ENCODE peak calls at places on chromosome 2, in five cellular contexts. One of them, this sample, is unnamed. For H3K27me3 and H3K36me3, the result is how much of the 10 kb centered on the place peaks cover.

GRCh38 chr2:121387591-121388325 is 102.8 kb upstream of the TFCP2L1 start:
- DNase-seq in neural progenitor cell: no peak
- DNase-seq in Panc1: no peak
- DNase-seq in CD4-positive, alpha-beta memory T cell: no peak
- DNase-seq in PC-3: no peak
- DNase-seq in this sample: no peak

GRCh38 chr2:197498937-197499593 is 575 bp downstream of the HSPD1 start:
- DNase-seq in neural progenitor cell: peak
- DNase-seq in Panc1: no peak
- DNase-seq in CD4-positive, alpha-beta memory T cell: peak
- DNase-seq in PC-3: peak
- DNase-seq in this sample: peak

GRCh38 chr2:102698369-102699111 is 63.3 kb upstream of the TMEM182 start:
- DNase-seq in neural progenitor cell: no peak
- DNase-seq in Panc1: no peak
- DNase-seq in CD4-positive, alpha-beta memory T cell: no peak
- DNase-seq in PC-3: peak
- DNase-seq in this sample: no peak

GRCh38 chr2:9168851-9169250 is 37.8 kb upstream of the ASAP2 start:
- DNase-seq in neural progenitor cell: no peak
- DNase-seq in Panc1: no peak
- DNase-seq in CD4-positive, alpha-beta memory T cell: no peak
- DNase-seq in PC-3: no peak
- DNase-seq in this sample: no peak

GRCh38 chr2:205903549-205904129 is 182.3 kb downstream of the INO80D start:
- DNase-seq in neural progenitor cell: peak
- DNase-seq in Panc1: no peak
- DNase-seq in CD4-positive, alpha-beta memory T cell: no peak
- DNase-seq in PC-3: peak
- DNase-seq in this sample: peak

GRCh38 chr2:4882421-4882820 is 809.8 kb upstream of the SOX11 start:
- DNase-seq in neural progenitor cell: no peak
- DNase-seq in Panc1: no peak
- DNase-seq in CD4-positive, alpha-beta memory T cell: no peak
- DNase-seq in PC-3: peak
- DNase-seq in this sample: no peak

GRCh38 chr2:28589746-28590463 is 94.0 kb downstream of the PLB1 start:
- DNase-seq in neural progenitor cell: no peak
- DNase-seq in Panc1: no peak
- DNase-seq in CD4-positive, alpha-beta memory T cell: no peak
- DNase-seq in PC-3: no peak
- DNase-seq in this sample: no peak

GRCh38 chr2:68318686-68319396 is 908 bp downstream of the CNRIP1 start:
- DNase-seq in neural progenitor cell: peak
- DNase-seq in Panc1: no peak
- DNase-seq in CD4-positive, alpha-beta memory T cell: no peak
- DNase-seq in PC-3: no peak
- DNase-seq in this sample: no peak

GRCh38 chr2:138029238-138029637 is 65.0 kb downstream of the HNMT start:
- DNase-seq in neural progenitor cell: no peak
- DNase-seq in Panc1: no peak
- DNase-seq in CD4-positive, alpha-beta memory T cell: no peak
- DNase-seq in PC-3: no peak
- DNase-seq in this sample: no peak

GRCh38 chr2:80947601-80948130 is 643.1 kb upstream of the LRRTM1 start:
- DNase-seq in neural progenitor cell: no peak
- DNase-seq in Panc1: no peak
- DNase-seq in CD4-positive, alpha-beta memory T cell: no peak
- DNase-seq in PC-3: peak
- DNase-seq in this sample: no peak

GRCh38 chr2:66443977-66444855 is 9.3 kb downstream of the MEIS1 start:
- DNase-seq in neural progenitor cell: peak
- DNase-seq in Panc1: no peak
- DNase-seq in CD4-positive, alpha-beta memory T cell: no peak
- DNase-seq in PC-3: no peak
- DNase-seq in this sample: no peak

GRCh38 chr2:66446924-66447323 is 12.0 kb downstream of the MEIS1 start:
- DNase-seq in neural progenitor cell: no peak
- DNase-seq in Panc1: no peak
- DNase-seq in CD4-positive, alpha-beta memory T cell: no peak
- DNase-seq in PC-3: no peak
- DNase-seq in this sample: no peak

GRCh38 chr2:66445076-66445724 is 10.3 kb downstream of the MEIS1 start:
- DNase-seq in neural progenitor cell: peak
- DNase-seq in Panc1: no peak
- DNase-seq in CD4-positive, alpha-beta memory T cell: no peak
- DNase-seq in PC-3: no peak
- DNase-seq in this sample: no peak

GRCh38 chr2:66446178-66446860 is 11.4 kb downstream of the MEIS1 start:
- DNase-seq in neural progenitor cell: peak
- DNase-seq in Panc1: no peak
- DNase-seq in CD4-positive, alpha-beta memory T cell: no peak
- DNase-seq in PC-3: no peak
- DNase-seq in this sample: no peak

GRCh38 chr2:66445781-66446177 is 10.9 kb downstream of the MEIS1 start:
- DNase-seq in neural progenitor cell: peak
- DNase-seq in Panc1: no peak
- DNase-seq in CD4-positive, alpha-beta memory T cell: no peak
- DNase-seq in PC-3: no peak
- DNase-seq in this sample: no peak
- H3K27me3 ChIP-seq in neural progenitor cell: half or more
- H3K27me3 ChIP-seq in Panc1: under half
- H3K27me3 ChIP-seq in CD4-positive, alpha-beta memory T cell: under half
- H3K27me3 ChIP-seq in PC-3: under half
- H3K27me3 ChIP-seq in this sample: under half

DNA sequence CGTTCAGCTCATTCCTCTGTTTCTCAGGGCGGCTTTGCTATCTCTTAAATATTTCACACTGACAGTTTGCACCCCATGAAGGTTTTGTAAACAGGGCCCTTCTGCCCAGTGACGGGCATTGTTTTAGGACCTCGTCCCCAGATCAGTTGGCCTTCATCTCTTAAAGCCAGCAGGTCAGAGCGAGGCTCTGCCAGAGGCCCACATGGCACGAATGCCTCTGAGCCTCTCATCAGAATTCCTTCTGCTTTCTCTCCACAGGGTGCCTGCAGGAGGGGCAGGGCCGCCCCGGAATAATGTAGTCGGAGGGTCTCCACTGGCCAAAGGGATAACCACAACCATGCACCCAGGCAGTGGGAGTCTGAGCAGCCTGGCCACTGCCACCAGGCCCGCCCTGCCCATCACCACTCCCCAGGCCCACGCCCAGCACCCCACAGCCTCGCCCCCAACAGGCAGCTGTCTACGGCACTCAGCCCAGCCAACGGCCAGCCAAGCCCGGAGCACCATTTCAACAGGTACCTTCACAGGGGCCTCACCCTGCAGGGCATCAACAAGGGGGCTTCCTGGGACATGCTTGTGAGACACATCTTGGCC is 177.0 kb downstream of the SEPTIN10 start:
- DNase-seq in neural progenitor cell: no peak
- DNase-seq in Panc1: no peak
- DNase-seq in CD4-positive, alpha-beta memory T cell: no peak
- DNase-seq in PC-3: no peak
- DNase-seq in this sample: no peak
- H3K27ac ChIP-seq in neural progenitor cell: no peak
- H3K27ac ChIP-seq in Panc1: no peak
- H3K27ac ChIP-seq in CD4-positive, alpha-beta memory T cell: no peak
- H3K27ac ChIP-seq in PC-3: no peak
- H3K27ac ChIP-seq in this sample: no peak

GRCh38 chr2:19843992-19844515 is 57.7 kb downstream of the TTC32 start:
- DNase-seq in neural progenitor cell: no peak
- DNase-seq in Panc1: no peak
- DNase-seq in CD4-positive, alpha-beta memory T cell: no peak
- DNase-seq in PC-3: no peak
- DNase-seq in this sample: no peak

GRCh38 chr2:19846030-19846429 is 55.8 kb downstream of the TTC32 start:
- DNase-seq in neural progenitor cell: no peak
- DNase-seq in Panc1: no peak
- DNase-seq in CD4-positive, alpha-beta memory T cell: no peak
- DNase-seq in PC-3: no peak
- DNase-seq in this sample: no peak

GRCh38 chr2:19844750-19845149 is 57.0 kb downstream of the TTC32 start:
- DNase-seq in neural progenitor cell: no peak
- DNase-seq in Panc1: no peak
- DNase-seq in CD4-positive, alpha-beta memory T cell: no peak
- DNase-seq in PC-3: no peak
- DNase-seq in this sample: no peak

GRCh38 chr2:19846567-19846966 is 55.2 kb downstream of the TTC32 start:
- DNase-seq in neural progenitor cell: no peak
- DNase-seq in Panc1: no peak
- DNase-seq in CD4-positive, alpha-beta memory T cell: no peak
- DNase-seq in PC-3: no peak
- DNase-seq in this sample: no peak

GRCh38 chr2:19845323-19845920 is 56.4 kb downstream of the TTC32 start:
- DNase-seq in neural progenitor cell: no peak
- DNase-seq in Panc1: no peak
- DNase-seq in CD4-positive, alpha-beta memory T cell: no peak
- DNase-seq in PC-3: no peak
- DNase-seq in this sample: no peak
- H3K36me3 ChIP-seq in neural progenitor cell: under half
- H3K36me3 ChIP-seq in Panc1: under half
- H3K36me3 ChIP-seq in CD4-positive, alpha-beta memory T cell: under half
- H3K36me3 ChIP-seq in PC-3: under half
- H3K36me3 ChIP-seq in this sample: under half

GRCh38 chr2:23235292-23235691 is 149.7 kb upstream of the KLHL29 start:
- DNase-seq in neural progenitor cell: no peak
- DNase-seq in Panc1: no peak
- DNase-seq in CD4-positive, alpha-beta memory T cell: no peak
- DNase-seq in PC-3: peak
- DNase-seq in this sample: no peak
- H3K27me3 ChIP-seq in neural progenitor cell: under half
- H3K27me3 ChIP-seq in Panc1: under half
- H3K27me3 ChIP-seq in CD4-positive, alpha-beta memory T cell: under half
- H3K27me3 ChIP-seq in PC-3: under half
- H3K27me3 ChIP-seq in this sample: under half

DNA sequence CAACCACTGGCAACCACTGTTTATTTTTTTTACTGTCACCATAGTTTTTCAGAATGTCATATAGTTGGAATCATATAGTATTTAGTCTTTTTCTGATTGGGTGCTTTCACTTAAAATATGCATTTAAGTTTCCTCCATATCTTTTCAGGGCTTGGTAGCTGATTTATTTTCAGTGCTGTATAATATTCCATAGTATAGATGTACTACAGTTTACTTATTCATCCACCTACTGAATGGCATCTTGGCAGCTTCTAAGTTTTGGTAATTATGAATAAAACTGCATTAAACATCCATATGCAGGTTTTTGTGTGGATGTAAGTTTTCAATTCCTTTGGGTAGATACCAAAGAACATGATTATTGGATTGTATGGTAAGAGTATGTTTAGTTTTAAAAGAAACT is 23.0 kb downstream of the CFAP221 start:
- DNase-seq in neural progenitor cell: no peak
- DNase-seq in Panc1: no peak
- DNase-seq in CD4-positive, alpha-beta memory T cell: no peak
- DNase-seq in PC-3: no peak
- DNase-seq in this sample: no peak
- H3K27ac ChIP-seq in neural progenitor cell: no peak
- H3K27ac ChIP-seq in Panc1: no peak
- H3K27ac ChIP-seq in CD4-positive, alpha-beta memory T cell: no peak
- H3K27ac ChIP-seq in PC-3: no peak
- H3K27ac ChIP-seq in this sample: no peak

DNA sequence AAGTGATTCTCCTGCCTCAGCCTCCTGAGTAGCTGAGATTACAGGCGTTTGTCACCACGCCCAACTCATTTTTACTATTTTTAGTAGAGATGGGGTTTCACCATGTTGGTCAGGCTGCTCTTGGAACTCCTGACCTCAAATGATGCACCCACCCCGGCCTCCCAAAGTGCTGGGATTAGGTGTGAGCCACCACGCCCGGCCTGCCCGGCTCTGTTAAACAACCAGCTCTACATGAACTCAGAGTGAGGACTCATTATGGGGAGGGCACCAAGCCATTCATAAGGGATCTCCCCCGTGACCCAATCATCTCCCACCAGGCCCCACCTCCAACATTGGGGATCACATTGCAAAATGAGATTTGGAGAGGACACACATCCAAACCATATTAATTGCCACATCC is 8.8 kb downstream of the ATIC start:
- DNase-seq in neural progenitor cell: no peak
- DNase-seq in Panc1: no peak
- DNase-seq in CD4-positive, alpha-beta memory T cell: no peak
- DNase-seq in PC-3: no peak
- DNase-seq in this sample: no peak
- H3K36me3 ChIP-seq in neural progenitor cell: under half
- H3K36me3 ChIP-seq in Panc1: under half
- H3K36me3 ChIP-seq in CD4-positive, alpha-beta memory T cell: under half
- H3K36me3 ChIP-seq in PC-3: half or more
- H3K36me3 ChIP-seq in this sample: half or more

GRCh38 chr2:64999754-65000153 is 10.6 kb downstream of the SLC1A4 start:
- DNase-seq in neural progenitor cell: no peak
- DNase-seq in Panc1: no peak
- DNase-seq in CD4-positive, alpha-beta memory T cell: no peak
- DNase-seq in PC-3: no peak
- DNase-seq in this sample: no peak
- H3K27me3 ChIP-seq in neural progenitor cell: under half
- H3K27me3 ChIP-seq in Panc1: under half
- H3K27me3 ChIP-seq in CD4-positive, alpha-beta memory T cell: under half
- H3K27me3 ChIP-seq in PC-3: under half
- H3K27me3 ChIP-seq in this sample: under half

GRCh38 chr2:64919261-64919660 is 69.9 kb upstream of the SLC1A4 start:
- DNase-seq in neural progenitor cell: no peak
- DNase-seq in Panc1: no peak
- DNase-seq in CD4-positive, alpha-beta memory T cell: no peak
- DNase-seq in PC-3: no peak
- DNase-seq in this sample: peak
- H3K27ac ChIP-seq in neural progenitor cell: no peak
- H3K27ac ChIP-seq in Panc1: no peak
- H3K27ac ChIP-seq in CD4-positive, alpha-beta memory T cell: no peak
- H3K27ac ChIP-seq in PC-3: no peak
- H3K27ac ChIP-seq in this sample: peak

GRCh38 chr2:217809736-217810135 is 193.1 kb downstream of the TNS1 start:
- DNase-seq in neural progenitor cell: no peak
- DNase-seq in Panc1: no peak
- DNase-seq in CD4-positive, alpha-beta memory T cell: no peak
- DNase-seq in PC-3: no peak
- DNase-seq in this sample: no peak

GRCh38 chr2:217810275-217810674 is 192.5 kb downstream of the TNS1 start:
- DNase-seq in neural progenitor cell: no peak
- DNase-seq in Panc1: no peak
- DNase-seq in CD4-positive, alpha-beta memory T cell: no peak
- DNase-seq in PC-3: no peak
- DNase-seq in this sample: no peak

GRCh38 chr2:217813828-217814227 is 189.0 kb downstream of the TNS1 start:
- DNase-seq in neural progenitor cell: no peak
- DNase-seq in Panc1: no peak
- DNase-seq in CD4-positive, alpha-beta memory T cell: no peak
- DNase-seq in PC-3: no peak
- DNase-seq in this sample: no peak

GRCh38 chr2:217808326-217808725 is 194.5 kb downstream of the TNS1 start:
- DNase-seq in neural progenitor cell: no peak
- DNase-seq in Panc1: no peak
- DNase-seq in CD4-positive, alpha-beta memory T cell: no peak
- DNase-seq in PC-3: no peak
- DNase-seq in this sample: no peak

GRCh38 chr2:217812170-217812569 is 190.6 kb downstream of the TNS1 start:
- DNase-seq in neural progenitor cell: no peak
- DNase-seq in Panc1: no peak
- DNase-seq in CD4-positive, alpha-beta memory T cell: no peak
- DNase-seq in PC-3: no peak
- DNase-seq in this sample: no peak
- H3K36me3 ChIP-seq in neural progenitor cell: under half
- H3K36me3 ChIP-seq in Panc1: under half
- H3K36me3 ChIP-seq in CD4-positive, alpha-beta memory T cell: under half
- H3K36me3 ChIP-seq in PC-3: under half
- H3K36me3 ChIP-seq in this sample: under half